ENCODE peak calls at places on chromosomes 5 and 9, in eight cellular contexts. X, D, G, L, Y, H, V and K are unnamed samples.

GRCh38 chr9:14389146-14389545 is 75.2 kb upstream of the NFIB start:
- DNase-seq in X (no peak), D (no peak), Y (no peak), V (no peak), H (no peak), L (no peak), G (no peak), K (no peak)

GRCh38 chr9:29213374-29214161 is 1640.3 kb upstream of the C9orf72 start:
- DNase-seq in V (no peak), D (no peak), L (no peak), Y (no peak), H (no peak), G (no peak), X (no peak), K (no peak)

GRCh38 chr9:105114956-105115728 is 129.3 kb upstream of the SLC44A1 start:
- DNase-seq in D (no peak), G (no peak), H (peak; percentile 72), L (no peak), V (no peak), X (peak; percentile 63), Y (no peak), K (peak; percentile 19)

GRCh38 chr9:134453776-134454175 is 127.5 kb downstream of the RXRA start:
- DNase-seq in L (no peak), D (no peak), X (no peak), H (no peak), V (no peak), G (no peak), Y (no peak), K (no peak)

GRCh38 chr5:35924950-35925722 is 13.3 kb downstream of the CAPSL start:
- DNase-seq in H (peak; percentile 38), L (peak; percentile 71), Y (no peak), G (no peak), V (peak; percentile 75), X (peak; percentile 87), D (peak; percentile 62), K (peak; percentile 69)

GRCh38 chr5:167982-168660 is 23.2 kb upstream of the LRRC14B start:
- DNase-seq in Y (no peak), V (no peak), H (no peak), D (no peak), L (no peak), G (no peak), X (peak; percentile 99), K (no peak)

GRCh38 chr9:125621170-125621569 is 85.8 kb downstream of the MAPKAP1 start:
- DNase-seq in D (no peak), G (no peak), Y (no peak), X (no peak), L (no peak), H (no peak), V (no peak), K (no peak)

GRCh38 chr9:88433583-88434240 is 45.5 kb downstream of the SPIN1 start:
- DNase-seq in Y (no peak), H (no peak), D (no peak), V (no peak), L (no peak), X (peak; percentile 50), G (no peak), K (no peak)

GRCh38 chr9:88258012-88258411 is 119.7 kb upstream of the SPATA31C2 start:
- DNase-seq in L (no peak), G (no peak), X (peak; percentile 70), D (no peak), H (peak; percentile 59), Y (no peak), V (no peak), K (no peak)

GRCh38 chr9:137522746-137523455 is 27.3 kb downstream of the PNPLA7 start:
- DNase-seq in L (no peak), X (no peak), G (no peak), Y (no peak), V (no peak), H (no peak), D (no peak), K (no peak)

GRCh38 chr5:128965638-128966302 is 482 bp downstream of the SLC27A6 start:
- DNase-seq in X (no peak), V (no peak), G (no peak), H (no peak), D (no peak), L (no peak), Y (no peak), K (no peak)